ENCODE peak calls at places on chromosomes 16 and 17, in ten cellular contexts. V, E, H, Y, F, Q, X, O, K and D are unnamed samples.

GRCh38 chr17:17028059-17028877 is 14.0 kb upstream of the MPRIP start:
- DNase-seq in V (peak; percentile 76), E (no peak), H (peak; percentile 81), Y (no peak), F (peak; percentile 97), Q (peak; percentile 46), X (no peak), O (peak; percentile 90), K (no peak), D (peak; percentile 46)

GRCh38 chr16:11665071-11665491 is 3.2 kb upstream of the SNN start:
- DNase-seq in V (no peak), E (no peak), H (peak; percentile 94), Y (peak; percentile 76), F (no peak), Q (no peak), X (no peak), O (no peak), K (peak; percentile 80), D (no peak)

GRCh38 chr16:58462997-58463891 is 36.7 kb upstream of the NDRG4 start:
- DNase-seq in V (no peak), E (no peak), H (peak; percentile 63), Y (no peak), F (peak; percentile 24), Q (no peak), X (no peak), O (no peak), K (peak; percentile 77), D (peak; percentile 67)

GRCh38 chr17:351875-352420 is 659 bp downstream of the RPH3AL start:
- DNase-seq in V (no peak), E (no peak), H (no peak), Y (no peak), F (no peak), Q (no peak), X (no peak), O (no peak), K (peak; percentile 63), D (no peak)

GRCh38 chr16:87443031-87443430 is 49.8 kb downstream of the ZCCHC14 start:
- DNase-seq in V (no peak), E (no peak), H (no peak), Y (no peak), F (no peak), Q (no peak), X (no peak), O (no peak), K (no peak), D (no peak)

GRCh38 chr16:51713502-51713901 is 562.4 kb upstream of the SALL1 start:
- DNase-seq in V (no peak), E (no peak), H (no peak), Y (no peak), F (no peak), Q (no peak), X (no peak), O (no peak), K (no peak), D (no peak)

GRCh38 chr16:89982318-89982717 is 33.8 kb downstream of the DEF8 start:
- DNase-seq in V (no peak), E (no peak), H (no peak), Y (no peak), F (no peak), Q (peak; percentile 78), X (no peak), O (no peak), K (no peak), D (no peak)

GRCh38 chr16:29315046-29315445 is 91.5 kb downstream of the NPIPB11 start:
- DNase-seq in V (no peak), E (no peak), H (no peak), Y (no peak), F (no peak), Q (no peak), X (no peak), O (peak; percentile 6), K (no peak), D (no peak)

GRCh38 chr17:68360198-68360597 is 68.9 kb downstream of the ARSG start:
- DNase-seq in V (no peak), E (no peak), H (no peak), Y (no peak), F (no peak), Q (no peak), X (no peak), O (no peak), K (no peak), D (no peak)

GRCh38 chr17:14201087-14201486 is 35.6 kb downstream of the CDRT15 start:
- DNase-seq in V (peak; percentile 11), E (peak; percentile 44), H (no peak), Y (no peak), F (no peak), Q (no peak), X (no peak), O (peak; percentile 34), K (no peak), D (no peak)

GRCh38 chr17:76501018-76501826 is at the start of gene RHBDF2:
- DNase-seq in V (peak; percentile 73), E (no peak), H (peak; percentile 78), Y (peak; percentile 94), F (peak; percentile 98), Q (peak; percentile 87), X (peak; percentile 77), O (peak; percentile 70), K (peak; percentile 99), D (peak; percentile 96)

GRCh38 chr16:69935278-69935711 is 15.8 kb upstream of the CLEC18A start:
- DNase-seq in V (no peak), E (no peak), H (no peak), Y (no peak), F (no peak), Q (no peak), X (peak; percentile 72), O (no peak), K (no peak), D (no peak)

GRCh38 chr16:72947379-72948237 is 100.3 kb downstream of the ZFHX3 start:
- DNase-seq in V (no peak), E (no peak), H (peak; percentile 62), Y (no peak), F (no peak), Q (peak; percentile 59), X (no peak), O (no peak), K (peak; percentile 48), D (peak; percentile 65)

GRCh38 chr16:19817875-19818274 is 66.8 kb downstream of the GPRC5B start:
- DNase-seq in V (no peak), E (no peak), H (no peak), Y (no peak), F (no peak), Q (no peak), X (no peak), O (no peak), K (no peak), D (no peak)

GRCh38 chr16:66429290-66429962 is 2.3 kb downstream of the BEAN1 start:
- DNase-seq in V (no peak), E (no peak), H (peak; percentile 26), Y (no peak), F (no peak), Q (no peak), X (no peak), O (no peak), K (no peak), D (peak; percentile 12)
- TF ChIP-seq CTCF in V (peak; percentile 11), E (no peak), H (peak; percentile 30), Y (no peak), F (no peak), Q (no peak), X (no peak), O (peak; percentile 14), K (no peak), D (peak; percentile 20)

DNA sequence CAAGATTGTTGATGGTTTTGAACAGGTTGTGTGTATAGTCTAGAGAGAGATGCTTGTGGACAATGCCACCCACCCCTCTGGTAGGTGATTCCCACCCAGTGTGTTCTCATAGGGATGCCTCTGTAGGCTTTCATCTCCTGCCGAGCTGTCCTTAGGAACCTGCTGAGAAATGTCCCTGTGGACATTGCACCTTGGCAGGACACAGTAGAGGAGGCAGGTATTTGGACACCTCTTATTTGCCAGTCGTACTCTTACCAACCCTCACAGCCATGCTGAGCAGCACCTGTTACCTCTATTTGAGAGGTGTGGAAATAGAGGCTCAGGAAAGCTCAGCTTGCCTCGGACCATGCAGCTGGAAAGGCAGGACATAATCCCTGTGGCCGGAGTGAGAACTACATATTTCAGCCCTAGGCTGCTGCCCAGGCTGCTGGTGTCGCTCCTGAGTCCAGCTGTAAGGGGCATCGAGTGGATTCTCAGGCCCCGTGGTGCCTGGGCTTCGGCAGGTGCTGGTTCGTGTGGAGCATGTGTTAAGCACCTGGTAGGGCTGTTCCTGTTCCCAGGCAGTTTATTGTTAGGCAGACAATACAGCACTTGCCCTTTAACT is 33.3 kb downstream of the EPN2 start:
- DNase-seq in V (no peak), E (no peak), H (peak; percentile 25), Y (no peak), F (no peak), Q (no peak), X (no peak), O (no peak), K (peak; percentile 64), D (no peak)
- TF ChIP-seq CTCF in V (peak; percentile 9), E (no peak), H (peak; percentile 34), Y (no peak), F (no peak), Q (no peak), X (no peak), O (no peak), K (no peak), D (no peak)

GRCh38 chr16:8862309-8863130 is 6.3 kb downstream of the CARHSP1 start:
- DNase-seq in V (no peak), E (no peak), H (no peak), Y (no peak), F (no peak), Q (no peak), X (no peak), O (no peak), K (no peak), D (no peak)

GRCh38 chr16:8861563-8862308 is 7.1 kb downstream of the CARHSP1 start:
- DNase-seq in V (no peak), E (no peak), H (no peak), Y (no peak), F (no peak), Q (peak; percentile 44), X (no peak), O (no peak), K (no peak), D (no peak)

GRCh38 chr16:8864480-8864879 is 4.3 kb downstream of the CARHSP1 start:
- DNase-seq in V (no peak), E (no peak), H (no peak), Y (no peak), F (no peak), Q (no peak), X (no peak), O (no peak), K (no peak), D (no peak)

GRCh38 chr16:8865145-8865882 is 3.5 kb downstream of the CARHSP1 start:
- DNase-seq in V (no peak), E (no peak), H (no peak), Y (no peak), F (no peak), Q (no peak), X (no peak), O (no peak), K (no peak), D (no peak)

GRCh38 chr16:8863594-8864424 is 5.0 kb downstream of the CARHSP1 start:
- DNase-seq in V (no peak), E (no peak), H (no peak), Y (no peak), F (peak; percentile 84), Q (no peak), X (no peak), O (no peak), K (no peak), D (peak; percentile 25)
- TF ChIP-seq CTCF in V (no peak), E (no peak), H (no peak), Y (no peak), F (peak; percentile 30), Q (no peak), X (no peak), O (peak; percentile 16), K (no peak), D (no peak)

GRCh38 chr17:64036198-64036922 is 15.9 kb upstream of the ICAM2 start:
- DNase-seq in V (no peak), E (no peak), H (no peak), Y (no peak), F (no peak), Q (no peak), X (no peak), O (no peak), K (no peak), D (no peak)
- TF ChIP-seq CTCF in V (no peak), E (no peak), H (no peak), Y (peak; percentile 55), F (no peak), Q (no peak), X (no peak), O (no peak), K (no peak), D (no peak)